ENCODE peak calls at places on chromosomes 11 and 22, in four cellular contexts. T is K562, I is GM12878, Q is HepG2. Y is an unnamed sample.

GRCh38 chr11:94876645-94877445 is 96.5 kb downstream of the CWC15 start:
- DNase-seq in Q (peak; percentile 9), I (peak; percentile 31), T (peak; percentile 51), Y (peak; percentile 64)

GRCh38 chr11:72287293-72287692 is 43.3 kb upstream of the PHOX2A start:
- DNase-seq in T (no peak), Q (no peak), I (no peak), Y (no peak)

GRCh38 chr22:17159504-17159951 is 451 bp upstream of the HDHD5 start:
- DNase-seq in Q (no peak), I (no peak), T (no peak), Y (peak; percentile 13)

GRCh38 chr22:37119872-37120271 is 10.4 kb upstream of the TMPRSS6 start:
- DNase-seq in I (no peak), T (no peak), Q (no peak), Y (no peak)

GRCh38 chr11:10117709-10118341 is 176.2 kb downstream of the SBF2 start:
- DNase-seq in Q (peak; percentile 7), I (no peak), T (no peak), Y (no peak)

GRCh38 chr22:35306350-35306967 is 6.8 kb downstream of the TOM1 start:
- DNase-seq in I (no peak), T (no peak), Q (no peak), Y (no peak)

GRCh38 chr11:78622666-78623065 is 48.0 kb upstream of the NARS2 start:
- DNase-seq in T (no peak), I (no peak), Q (no peak), Y (no peak)

GRCh38 chr11:115242982-115243381 is 261.2 kb downstream of the CADM1 start:
- DNase-seq in I (no peak), Q (no peak), T (no peak), Y (no peak)

GRCh38 chr22:19062909-19063308 is 59.3 kb downstream of the DGCR2 start:
- DNase-seq in I (no peak), Q (no peak), T (no peak), Y (no peak)
- TF ChIP-seq HDAC2 in I (no peak), Q (no peak), T (no peak), Y (no peak)

GRCh38 chr11:20609727-20610707 is 10.6 kb downstream of the SLC6A5 start:
- DNase-seq in Q (peak; percentile 55), T (peak; percentile 87), I (no peak), Y (peak; percentile 71)

GRCh38 chr11:20611445-20611844 is 12.0 kb downstream of the SLC6A5 start:
- DNase-seq in Q (no peak), I (no peak), T (no peak), Y (no peak)

GRCh38 chr11:20610825-20611224 is 11.4 kb downstream of the SLC6A5 start:
- DNase-seq in I (no peak), Q (no peak), T (no peak), Y (no peak)

GRCh38 chr11:20612416-20612815 is 13.0 kb downstream of the SLC6A5 start:
- DNase-seq in Q (no peak), T (no peak), I (no peak), Y (no peak)

DNA sequence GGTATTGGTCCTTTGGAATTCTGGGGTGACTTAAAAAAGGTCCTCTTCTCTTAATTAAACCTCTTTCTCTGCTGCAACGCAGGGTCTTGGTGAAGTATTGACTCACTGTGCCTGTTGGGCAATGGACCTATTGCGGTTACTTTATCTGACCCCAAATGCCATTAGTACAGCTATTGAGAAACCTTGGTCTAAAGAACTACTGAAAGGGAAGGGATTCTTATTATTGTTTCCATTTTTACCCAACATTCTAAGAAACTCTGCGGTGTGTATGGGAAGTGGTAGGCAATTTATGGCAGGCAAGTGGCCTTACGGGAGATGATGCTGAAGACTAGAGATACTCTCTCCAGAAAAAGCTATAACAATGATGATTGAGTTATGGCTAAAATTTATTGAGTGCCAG is 12.5 kb downstream of the SLC6A5 start:
- DNase-seq in T (no peak), I (no peak), Q (peak; percentile 25), Y (no peak)
- TF ChIP-seq MYC in T (no peak), I (no peak), Q (no peak), Y (no peak)

GRCh38 chr11:123443851-123444623 is 14.0 kb downstream of the GRAMD1B start:
- DNase-seq in Q (no peak), T (no peak), I (no peak), Y (no peak)
- TF ChIP-seq HDAC2 in Q (no peak), T (no peak), I (no peak), Y (no peak)

GRCh38 chr11:24759742-24760141 is 262.9 kb downstream of the LUZP2 start:
- DNase-seq in Q (no peak), T (no peak), I (no peak), Y (no peak)

GRCh38 chr11:24755260-24755839 is 258.5 kb downstream of the LUZP2 start:
- DNase-seq in T (no peak), Q (no peak), I (no peak), Y (no peak)

GRCh38 chr11:24762076-24762475 is 265.2 kb downstream of the LUZP2 start:
- DNase-seq in Q (no peak), I (no peak), T (no peak), Y (no peak)

GRCh38 chr11:24760681-24761080 is 263.8 kb downstream of the LUZP2 start:
- DNase-seq in Q (no peak), I (no peak), T (no peak), Y (no peak)
- TF ChIP-seq MYC in Q (no peak), I (no peak), T (no peak), Y (no peak)

GRCh38 chr11:5004429-5005274 is 10.0 kb downstream of the OR51L1 start:
- DNase-seq in I (no peak), T (peak; percentile 29), Q (peak; percentile 36), Y (peak; percentile 62)
- TF ChIP-seq HDAC2 in I (no peak), T (no peak), Q (no peak), Y (no peak)

GRCh38 chr22:46881373-46882118 is 119.1 kb downstream of the TBC1D22A start:
- DNase-seq in I (no peak), T (no peak), Q (no peak), Y (no peak)
- TF ChIP-seq MYC in I (no peak), T (no peak), Q (no peak), Y (no peak)

DNA sequence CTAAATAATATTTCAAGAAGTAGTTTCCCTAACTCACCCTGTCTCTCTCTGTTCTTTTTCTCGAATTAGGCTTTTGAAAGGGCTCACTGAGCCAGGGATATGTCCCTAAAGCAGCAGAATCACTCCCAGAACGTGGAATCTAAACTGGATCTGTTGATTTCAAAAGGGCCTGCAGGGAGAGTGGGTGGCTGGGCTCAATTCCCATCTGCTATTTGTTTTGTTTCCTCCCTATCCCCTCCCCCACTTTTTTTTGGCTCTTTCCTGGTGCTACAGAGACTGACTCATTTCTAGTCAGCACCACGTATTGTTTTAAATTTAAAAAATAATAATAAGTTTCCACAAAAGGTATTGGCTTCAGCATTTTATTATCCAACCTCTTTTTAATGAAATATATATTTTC is 961.5 kb downstream of the FAM181B start:
- DNase-seq in I (no peak), T (no peak), Q (no peak), Y (no peak)
- TF ChIP-seq HDAC2 in I (no peak), T (no peak), Q (no peak), Y (no peak)

DNA sequence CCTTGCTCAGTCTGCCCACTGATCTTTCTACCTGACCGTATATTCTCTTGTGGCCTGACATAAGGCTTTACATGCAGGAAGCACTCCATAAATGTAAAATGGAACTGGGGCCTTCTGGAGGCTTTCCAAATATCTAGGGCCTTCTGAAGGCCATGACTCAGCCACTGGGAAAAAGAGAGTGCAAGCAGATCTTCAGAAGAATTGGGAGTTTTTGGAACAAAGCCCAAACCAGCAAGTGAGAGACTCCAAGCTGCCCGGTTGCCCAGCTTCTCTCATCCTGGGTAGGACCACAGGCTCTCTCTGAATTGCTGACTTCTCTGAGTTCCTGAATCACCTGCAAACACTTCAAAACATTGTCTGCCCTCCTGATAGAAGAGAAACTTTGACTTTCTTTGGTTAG is 107.9 kb upstream of the BMAL1 start:
- DNase-seq in T (no peak), Q (no peak), I (no peak), Y (no peak)
- TF ChIP-seq MYC in T (no peak), Q (no peak), I (no peak), Y (no peak)